ENCODE peak calls at places on chromosomes 6 and 20, in eight cellular contexts. One of them, this sample, is unnamed. For H3K27me3, the result is how much of the 10 kb centered on the place peaks cover.

GRCh38 chr6:80182291-80182690 is 75.8 kb downstream of the BCKDHB start:
- DNase-seq in CD4-positive, CD25-positive, alpha-beta regulatory T cell: no peak
- DNase-seq in heart right ventricle: no peak
- DNase-seq in Peyer's patch: no peak
- DNase-seq in dorsolateral prefrontal cortex: no peak
- DNase-seq in pancreas: no peak
- DNase-seq in fibroblast of lung: peak
- DNase-seq in lower lobe of right lung: no peak
- DNase-seq in this sample: peak

GRCh38 chr20:17626217-17627007 is 55.6 kb downstream of the RRBP1 start:
- DNase-seq in CD4-positive, CD25-positive, alpha-beta regulatory T cell: no peak
- DNase-seq in heart right ventricle: no peak
- DNase-seq in Peyer's patch: no peak
- DNase-seq in dorsolateral prefrontal cortex: no peak
- DNase-seq in pancreas: peak
- DNase-seq in fibroblast of lung: no peak
- DNase-seq in lower lobe of right lung: peak
- DNase-seq in this sample: no peak

GRCh38 chr6:158773581-158774449 is 45.4 kb downstream of the EZR start:
- DNase-seq in CD4-positive, CD25-positive, alpha-beta regulatory T cell: no peak
- DNase-seq in heart right ventricle: no peak
- DNase-seq in Peyer's patch: no peak
- DNase-seq in dorsolateral prefrontal cortex: no peak
- DNase-seq in pancreas: no peak
- DNase-seq in fibroblast of lung: no peak
- DNase-seq in lower lobe of right lung: no peak
- DNase-seq in this sample: no peak

GRCh38 chr6:21885532-21886089 is 292.1 kb downstream of the SOX4 start:
- DNase-seq in CD4-positive, CD25-positive, alpha-beta regulatory T cell: no peak
- DNase-seq in heart right ventricle: peak
- DNase-seq in Peyer's patch: no peak
- DNase-seq in dorsolateral prefrontal cortex: peak
- DNase-seq in pancreas: no peak
- DNase-seq in fibroblast of lung: peak
- DNase-seq in lower lobe of right lung: no peak
- DNase-seq in this sample: peak

GRCh38 chr6:79422666-79423065 is 114.6 kb downstream of the LCA5 start:
- DNase-seq in CD4-positive, CD25-positive, alpha-beta regulatory T cell: no peak
- DNase-seq in heart right ventricle: no peak
- DNase-seq in Peyer's patch: no peak
- DNase-seq in dorsolateral prefrontal cortex: no peak
- DNase-seq in pancreas: no peak
- DNase-seq in fibroblast of lung: no peak
- DNase-seq in lower lobe of right lung: no peak
- DNase-seq in this sample: no peak

GRCh38 chr6:145110109-145110508 is 625.2 kb downstream of the EPM2A start:
- DNase-seq in CD4-positive, CD25-positive, alpha-beta regulatory T cell: no peak
- DNase-seq in heart right ventricle: no peak
- DNase-seq in Peyer's patch: no peak
- DNase-seq in dorsolateral prefrontal cortex: no peak
- DNase-seq in pancreas: no peak
- DNase-seq in fibroblast of lung: no peak
- DNase-seq in lower lobe of right lung: no peak
- DNase-seq in this sample: no peak

GRCh38 chr6:110897433-110897832 is 22.8 kb downstream of the AMD1 start:
- DNase-seq in CD4-positive, CD25-positive, alpha-beta regulatory T cell: no peak
- DNase-seq in heart right ventricle: no peak
- DNase-seq in Peyer's patch: no peak
- DNase-seq in dorsolateral prefrontal cortex: no peak
- DNase-seq in pancreas: no peak
- DNase-seq in fibroblast of lung: no peak
- DNase-seq in lower lobe of right lung: no peak
- DNase-seq in this sample: no peak

GRCh38 chr20:50276119-50277063 is 85.8 kb downstream of the CEBPB start:
- DNase-seq in CD4-positive, CD25-positive, alpha-beta regulatory T cell: no peak
- DNase-seq in heart right ventricle: no peak
- DNase-seq in Peyer's patch: no peak
- DNase-seq in dorsolateral prefrontal cortex: no peak
- DNase-seq in pancreas: no peak
- DNase-seq in fibroblast of lung: no peak
- DNase-seq in lower lobe of right lung: peak
- DNase-seq in this sample: no peak

GRCh38 chr6:548517-548916 is 108.4 kb downstream of the HUS1B start:
- DNase-seq in CD4-positive, CD25-positive, alpha-beta regulatory T cell: no peak
- DNase-seq in heart right ventricle: no peak
- DNase-seq in Peyer's patch: no peak
- DNase-seq in dorsolateral prefrontal cortex: no peak
- DNase-seq in pancreas: no peak
- DNase-seq in fibroblast of lung: no peak
- DNase-seq in lower lobe of right lung: no peak
- DNase-seq in this sample: no peak

GRCh38 chr20:44954198-44954597 is 6.0 kb downstream of the TOMM34 start:
- DNase-seq in CD4-positive, CD25-positive, alpha-beta regulatory T cell: no peak
- DNase-seq in heart right ventricle: no peak
- DNase-seq in Peyer's patch: no peak
- DNase-seq in dorsolateral prefrontal cortex: no peak
- DNase-seq in pancreas: no peak
- DNase-seq in fibroblast of lung: no peak
- DNase-seq in lower lobe of right lung: no peak
- DNase-seq in this sample: no peak

GRCh38 chr6:40887079-40887822 is 151.8 kb downstream of the UNC5CL start:
- DNase-seq in CD4-positive, CD25-positive, alpha-beta regulatory T cell: no peak
- DNase-seq in heart right ventricle: no peak
- DNase-seq in Peyer's patch: no peak
- DNase-seq in dorsolateral prefrontal cortex: no peak
- DNase-seq in pancreas: no peak
- DNase-seq in fibroblast of lung: no peak
- DNase-seq in lower lobe of right lung: no peak
- DNase-seq in this sample: no peak

GRCh38 chr20:2812189-2812588 is 2.6 kb upstream of the C20orf141 start:
- DNase-seq in CD4-positive, CD25-positive, alpha-beta regulatory T cell: no peak
- DNase-seq in heart right ventricle: no peak
- DNase-seq in Peyer's patch: no peak
- DNase-seq in dorsolateral prefrontal cortex: no peak
- DNase-seq in pancreas: no peak
- DNase-seq in fibroblast of lung: no peak
- DNase-seq in lower lobe of right lung: no peak
- DNase-seq in this sample: no peak
- H3K4me3 ChIP-seq in CD4-positive, CD25-positive, alpha-beta regulatory T cell: no peak
- H3K4me3 ChIP-seq in heart right ventricle: no peak
- H3K4me3 ChIP-seq in Peyer's patch: no peak
- H3K4me3 ChIP-seq in dorsolateral prefrontal cortex: no peak
- H3K4me3 ChIP-seq in pancreas: no peak
- H3K4me3 ChIP-seq in fibroblast of lung: no peak
- H3K4me3 ChIP-seq in lower lobe of right lung: no peak
- H3K4me3 ChIP-seq in this sample: no peak

GRCh38 chr6:30841644-30842504 is 42.4 kb upstream of the DDR1 start:
- DNase-seq in CD4-positive, CD25-positive, alpha-beta regulatory T cell: no peak
- DNase-seq in heart right ventricle: no peak
- DNase-seq in Peyer's patch: no peak
- DNase-seq in dorsolateral prefrontal cortex: no peak
- DNase-seq in pancreas: no peak
- DNase-seq in fibroblast of lung: peak
- DNase-seq in lower lobe of right lung: no peak
- DNase-seq in this sample: no peak
- H3K27ac ChIP-seq in CD4-positive, CD25-positive, alpha-beta regulatory T cell: no peak
- H3K27ac ChIP-seq in heart right ventricle: no peak
- H3K27ac ChIP-seq in Peyer's patch: no peak
- H3K27ac ChIP-seq in dorsolateral prefrontal cortex: no peak
- H3K27ac ChIP-seq in pancreas: no peak
- H3K27ac ChIP-seq in fibroblast of lung: no peak
- H3K27ac ChIP-seq in lower lobe of right lung: no peak
- H3K27ac ChIP-seq in this sample: no peak

DNA sequence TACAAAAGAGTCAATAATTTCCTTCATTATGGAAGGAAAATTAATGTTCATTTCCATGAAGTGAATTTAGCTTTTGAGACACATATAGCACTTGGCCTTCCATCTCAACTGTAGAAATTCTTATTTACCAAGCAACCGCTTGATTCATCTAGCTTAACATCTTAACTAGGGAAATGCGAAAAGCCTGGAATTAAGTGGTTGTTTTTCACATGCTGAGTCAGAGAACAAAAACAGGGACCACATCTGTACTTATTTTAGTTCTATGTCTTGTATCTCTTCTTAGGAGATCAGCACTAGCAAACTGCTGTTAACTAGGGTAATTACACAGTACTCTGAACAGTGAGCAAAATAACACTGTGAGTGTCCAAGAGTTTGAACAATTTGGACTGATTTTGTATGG is 590.9 kb upstream of the NRSN1 start:
- DNase-seq in CD4-positive, CD25-positive, alpha-beta regulatory T cell: no peak
- DNase-seq in heart right ventricle: no peak
- DNase-seq in Peyer's patch: no peak
- DNase-seq in dorsolateral prefrontal cortex: no peak
- DNase-seq in pancreas: no peak
- DNase-seq in fibroblast of lung: no peak
- DNase-seq in lower lobe of right lung: no peak
- DNase-seq in this sample: no peak
- H3K27me3 ChIP-seq in CD4-positive, CD25-positive, alpha-beta regulatory T cell: under half
- H3K27me3 ChIP-seq in heart right ventricle: under half
- H3K27me3 ChIP-seq in Peyer's patch: under half
- H3K27me3 ChIP-seq in dorsolateral prefrontal cortex: under half
- H3K27me3 ChIP-seq in pancreas: under half
- H3K27me3 ChIP-seq in fibroblast of lung: under half
- H3K27me3 ChIP-seq in lower lobe of right lung: under half
- H3K27me3 ChIP-seq in this sample: under half

GRCh38 chr20:3240776-3241363 is 1.9 kb upstream of the SLC4A11 start:
- DNase-seq in CD4-positive, CD25-positive, alpha-beta regulatory T cell: no peak
- DNase-seq in heart right ventricle: no peak
- DNase-seq in Peyer's patch: no peak
- DNase-seq in dorsolateral prefrontal cortex: no peak
- DNase-seq in pancreas: no peak
- DNase-seq in fibroblast of lung: no peak
- DNase-seq in lower lobe of right lung: no peak
- DNase-seq in this sample: no peak

GRCh38 chr20:3238616-3239025 is 369 bp downstream of the SLC4A11 start:
- DNase-seq in CD4-positive, CD25-positive, alpha-beta regulatory T cell: peak
- DNase-seq in heart right ventricle: no peak
- DNase-seq in Peyer's patch: peak
- DNase-seq in dorsolateral prefrontal cortex: no peak
- DNase-seq in pancreas: no peak
- DNase-seq in fibroblast of lung: no peak
- DNase-seq in lower lobe of right lung: no peak
- DNase-seq in this sample: no peak

GRCh38 chr20:3239026-3239866 is at the start of gene SLC4A11:
- DNase-seq in CD4-positive, CD25-positive, alpha-beta regulatory T cell: peak
- DNase-seq in heart right ventricle: peak
- DNase-seq in Peyer's patch: no peak
- DNase-seq in dorsolateral prefrontal cortex: no peak
- DNase-seq in pancreas: peak
- DNase-seq in fibroblast of lung: peak
- DNase-seq in lower lobe of right lung: peak
- DNase-seq in this sample: no peak

GRCh38 chr20:3237958-3238615 is 903 bp downstream of the SLC4A11 start:
- DNase-seq in CD4-positive, CD25-positive, alpha-beta regulatory T cell: no peak
- DNase-seq in heart right ventricle: no peak
- DNase-seq in Peyer's patch: no peak
- DNase-seq in dorsolateral prefrontal cortex: no peak
- DNase-seq in pancreas: no peak
- DNase-seq in fibroblast of lung: no peak
- DNase-seq in lower lobe of right lung: no peak
- DNase-seq in this sample: no peak

GRCh38 chr20:3239867-3240775 is 1.1 kb upstream of the SLC4A11 start:
- DNase-seq in CD4-positive, CD25-positive, alpha-beta regulatory T cell: no peak
- DNase-seq in heart right ventricle: no peak
- DNase-seq in Peyer's patch: no peak
- DNase-seq in dorsolateral prefrontal cortex: no peak
- DNase-seq in pancreas: no peak
- DNase-seq in fibroblast of lung: peak
- DNase-seq in lower lobe of right lung: no peak
- DNase-seq in this sample: no peak
- H3K4me3 ChIP-seq in CD4-positive, CD25-positive, alpha-beta regulatory T cell: peak
- H3K4me3 ChIP-seq in heart right ventricle: peak
- H3K4me3 ChIP-seq in Peyer's patch: peak
- H3K4me3 ChIP-seq in dorsolateral prefrontal cortex: peak
- H3K4me3 ChIP-seq in pancreas: peak
- H3K4me3 ChIP-seq in fibroblast of lung: peak
- H3K4me3 ChIP-seq in lower lobe of right lung: peak
- H3K4me3 ChIP-seq in this sample: peak

GRCh38 chr6:116247285-116247684 is 6.6 kb downstream of the TSPYL4 start:
- DNase-seq in CD4-positive, CD25-positive, alpha-beta regulatory T cell: no peak
- DNase-seq in heart right ventricle: no peak
- DNase-seq in Peyer's patch: no peak
- DNase-seq in dorsolateral prefrontal cortex: no peak
- DNase-seq in pancreas: no peak
- DNase-seq in fibroblast of lung: no peak
- DNase-seq in lower lobe of right lung: no peak
- DNase-seq in this sample: no peak
- H3K27ac ChIP-seq in CD4-positive, CD25-positive, alpha-beta regulatory T cell: no peak
- H3K27ac ChIP-seq in heart right ventricle: no peak
- H3K27ac ChIP-seq in Peyer's patch: no peak
- H3K27ac ChIP-seq in dorsolateral prefrontal cortex: peak
- H3K27ac ChIP-seq in pancreas: no peak
- H3K27ac ChIP-seq in fibroblast of lung: no peak
- H3K27ac ChIP-seq in lower lobe of right lung: no peak
- H3K27ac ChIP-seq in this sample: no peak

GRCh38 chr20:31974296-31974695 is 6.3 kb downstream of the XKR7 start:
- DNase-seq in CD4-positive, CD25-positive, alpha-beta regulatory T cell: no peak
- DNase-seq in heart right ventricle: no peak
- DNase-seq in Peyer's patch: no peak
- DNase-seq in dorsolateral prefrontal cortex: no peak
- DNase-seq in pancreas: no peak
- DNase-seq in fibroblast of lung: no peak
- DNase-seq in lower lobe of right lung: no peak
- DNase-seq in this sample: no peak
- H3K27me3 ChIP-seq in CD4-positive, CD25-positive, alpha-beta regulatory T cell: under half
- H3K27me3 ChIP-seq in heart right ventricle: under half
- H3K27me3 ChIP-seq in Peyer's patch: under half
- H3K27me3 ChIP-seq in dorsolateral prefrontal cortex: under half
- H3K27me3 ChIP-seq in pancreas: under half
- H3K27me3 ChIP-seq in fibroblast of lung: under half
- H3K27me3 ChIP-seq in lower lobe of right lung: under half
- H3K27me3 ChIP-seq in this sample: under half

DNA sequence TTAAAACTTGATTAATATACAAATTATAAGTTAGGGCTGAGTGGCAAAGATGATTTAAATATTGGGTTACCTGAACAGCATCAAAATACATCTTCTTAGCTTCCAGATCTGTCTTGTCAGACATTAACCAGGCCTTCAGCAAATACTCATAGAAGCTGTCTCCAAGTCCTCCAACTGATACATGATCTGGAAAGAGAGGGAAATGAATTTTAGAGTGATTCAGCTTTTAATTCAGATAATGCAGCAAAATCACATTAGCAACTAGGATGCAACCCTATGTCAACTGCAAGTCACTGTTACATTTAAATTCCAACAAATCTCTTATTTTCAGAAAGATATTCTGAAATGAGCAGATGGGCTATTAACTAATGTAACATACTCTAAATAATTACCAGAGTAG is 115.2 kb upstream of the FAM184A start:
- DNase-seq in CD4-positive, CD25-positive, alpha-beta regulatory T cell: no peak
- DNase-seq in heart right ventricle: no peak
- DNase-seq in Peyer's patch: no peak
- DNase-seq in dorsolateral prefrontal cortex: no peak
- DNase-seq in pancreas: no peak
- DNase-seq in fibroblast of lung: no peak
- DNase-seq in lower lobe of right lung: no peak
- DNase-seq in this sample: no peak
- H3K4me3 ChIP-seq in CD4-positive, CD25-positive, alpha-beta regulatory T cell: no peak
- H3K4me3 ChIP-seq in heart right ventricle: no peak
- H3K4me3 ChIP-seq in Peyer's patch: no peak
- H3K4me3 ChIP-seq in dorsolateral prefrontal cortex: no peak
- H3K4me3 ChIP-seq in pancreas: no peak
- H3K4me3 ChIP-seq in fibroblast of lung: no peak
- H3K4me3 ChIP-seq in lower lobe of right lung: no peak
- H3K4me3 ChIP-seq in this sample: no peak

GRCh38 chr20:48995599-48995998 is 50.5 kb upstream of the CSE1L start:
- DNase-seq in CD4-positive, CD25-positive, alpha-beta regulatory T cell: no peak
- DNase-seq in heart right ventricle: no peak
- DNase-seq in Peyer's patch: no peak
- DNase-seq in dorsolateral prefrontal cortex: no peak
- DNase-seq in pancreas: no peak
- DNase-seq in fibroblast of lung: no peak
- DNase-seq in lower lobe of right lung: no peak
- DNase-seq in this sample: no peak
- H3K27ac ChIP-seq in CD4-positive, CD25-positive, alpha-beta regulatory T cell: no peak
- H3K27ac ChIP-seq in heart right ventricle: no peak
- H3K27ac ChIP-seq in Peyer's patch: no peak
- H3K27ac ChIP-seq in dorsolateral prefrontal cortex: peak
- H3K27ac ChIP-seq in pancreas: peak
- H3K27ac ChIP-seq in fibroblast of lung: no peak
- H3K27ac ChIP-seq in lower lobe of right lung: no peak
- H3K27ac ChIP-seq in this sample: no peak